ENCODE peak calls at places on chromosomes 12 and 14, in four cellular contexts. K is WTC11, W is HepG2, E is GM12878. N is an unnamed sample.

GRCh38 chr14:35533357-35534129 is 421 bp upstream of the INSM2 start:
- DNase-seq in K (peak), W (peak), E (no peak), N (peak)

GRCh38 chr12:46209165-46209564 is 59.7 kb downstream of the SLC38A1 start:
- DNase-seq in K (no peak), W (no peak), E (no peak), N (no peak)

GRCh38 chr14:55019968-55020554 is 6.8 kb downstream of the WDHD1 start:
- DNase-seq in K (no peak), W (no peak), E (no peak), N (no peak)

GRCh38 chr12:122471324-122472226 is 29.2 kb downstream of the ZCCHC8 start:
- DNase-seq in K (no peak), W (peak), E (no peak), N (peak)

GRCh38 chr14:54642950-54643695 is 76.2 kb downstream of the SAMD4A start:
- DNase-seq in K (no peak), W (peak), E (no peak), N (no peak)

GRCh38 chr12:85468356-85469157 is 188.5 kb downstream of the ALX1 start:
- DNase-seq in K (peak), W (peak), E (peak), N (peak)

GRCh38 chr14:100560471-100560870 is 26.7 kb downstream of the BEGAIN start:
- DNase-seq in K (no peak), W (no peak), E (no peak), N (no peak)

GRCh38 chr12:1540690-1541089 is 53.7 kb downstream of the FBXL14 start:
- DNase-seq in K (no peak), W (peak), E (no peak), N (no peak)

GRCh38 chr12:65821336-65821735 is 2.9 kb upstream of the HMGA2 start:
- DNase-seq in K (no peak), W (no peak), E (no peak), N (no peak)

GRCh38 chr12:12585115-12585862 is 22.6 kb upstream of the DUSP16 start:
- DNase-seq in K (no peak), W (peak), E (no peak), N (no peak)

GRCh38 chr12:64273527-64274403 is 51.7 kb upstream of the KICS2 start:
- DNase-seq in K (peak), W (peak), E (no peak), N (peak)

GRCh38 chr12:65100140-65100539 is 21.0 kb downstream of the WIF1 start:
- DNase-seq in K (no peak), W (peak), E (no peak), N (no peak)

GRCh38 chr14:100577986-100578431 is 9.2 kb downstream of the BEGAIN start:
- DNase-seq in K (peak), W (no peak), E (no peak), N (no peak)

GRCh38 chr14:57085801-57086200 is 182.9 kb downstream of the EXOC5 start:
- DNase-seq in K (no peak), W (no peak), E (no peak), N (no peak)

GRCh38 chr14:51554339-51554920 is 97.3 kb upstream of the FRMD6 start:
- DNase-seq in K (no peak), W (no peak), E (no peak), N (no peak)

GRCh38 chr14:24160850-24161804 is at the start of gene IRF9:
- DNase-seq in K (peak), W (peak), E (peak), N (peak)

GRCh38 chr12:1877169-1877878 is 41.1 kb downstream of the CACNA2D4 start:
- DNase-seq in K (no peak), W (peak), E (no peak), N (no peak)

GRCh38 chr12:39807043-39807442 is 187.4 kb upstream of the ABCD2 start:
- DNase-seq in K (peak), W (peak), E (no peak), N (peak)

GRCh38 chr14:104820669-104821228 is 19.8 kb downstream of the ZBTB42 start:
- DNase-seq in K (peak), W (peak), E (no peak), N (peak)

GRCh38 chr12:111171334-111171733 is 197.6 kb downstream of the PHETA1 start:
- DNase-seq in K (no peak), W (no peak), E (no peak), N (no peak)

GRCh38 chr14:68885226-68886108 is 92.6 kb upstream of the ZFP36L1 start:
- DNase-seq in K (no peak), W (no peak), E (no peak), N (no peak)

GRCh38 chr14:68886109-68886434 is 93.0 kb downstream of the ACTN1 start:
- DNase-seq in K (no peak), W (no peak), E (no peak), N (no peak)

GRCh38 chr14:68881396-68881795 is 88.5 kb upstream of the ZFP36L1 start:
- DNase-seq in K (no peak), W (no peak), E (no peak), N (no peak)

GRCh38 chr14:68882235-68882634 is 89.4 kb upstream of the ZFP36L1 start:
- DNase-seq in K (no peak), W (no peak), E (no peak), N (no peak)

GRCh38 chr14:68884031-68885030 is 91.5 kb upstream of the ZFP36L1 start:
- DNase-seq in K (no peak), W (peak), E (no peak), N (no peak)
- TF ChIP-seq TCF7 in K (no peak), W (no peak), E (no peak), N (no peak)

GRCh38 chr12:71846322-71846940 is 6.9 kb downstream of the TBC1D15 start:
- DNase-seq in K (no peak), W (peak), E (no peak), N (no peak)
- TF ChIP-seq TCF7 in K (no peak), W (no peak), E (no peak), N (no peak)

DNA sequence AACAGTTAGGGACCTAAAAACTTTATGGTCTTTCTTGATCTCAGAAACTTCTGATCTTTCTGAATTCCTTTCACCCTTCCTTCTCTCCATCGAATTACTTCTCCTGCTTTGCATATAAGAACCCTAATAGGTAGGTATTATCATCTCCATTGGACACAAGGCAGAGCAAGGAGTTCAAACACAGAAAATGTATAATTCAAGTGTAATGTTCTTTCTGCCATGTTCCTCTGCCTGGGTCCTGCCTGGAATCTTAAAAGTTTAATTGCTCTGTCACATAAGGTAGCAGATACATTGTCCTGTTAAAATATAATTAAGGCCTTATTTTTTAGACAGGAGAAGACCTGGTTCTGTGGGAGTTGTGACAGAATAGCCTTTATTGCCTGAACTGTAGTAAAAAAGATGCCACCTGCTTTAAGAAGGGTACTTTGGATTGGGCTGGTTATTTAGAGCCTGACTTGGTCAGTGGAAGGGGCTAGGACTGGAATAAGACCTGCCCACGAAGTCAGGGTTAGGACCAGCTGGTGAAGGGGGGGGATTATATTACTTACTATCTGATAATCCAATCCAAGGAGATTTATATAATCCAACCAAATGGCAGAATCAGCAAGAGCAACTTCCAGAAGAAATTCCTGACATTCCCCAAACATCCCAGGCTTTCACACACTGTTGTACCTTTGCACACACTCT is 10.4 kb downstream of the G2E3 start:
- DNase-seq in K (no peak), W (peak), E (no peak), N (no peak)
- TF ChIP-seq TCF7 in K (no peak), W (no peak), E (no peak), N (no peak)

GRCh38 chr14:53608369-53608768 is 348.3 kb downstream of the BMP4 start:
- DNase-seq in K (no peak), W (no peak), E (no peak), N (no peak)
- TF ChIP-seq TCF7 in K (no peak), W (no peak), E (no peak), N (no peak)

GRCh38 chr12:48794870-48795269 is 6.0 kb upstream of the ADCY6 start:
- DNase-seq in K (no peak), W (no peak), E (no peak), N (no peak)
- TF ChIP-seq TCF7 in K (no peak), W (no peak), E (no peak), N (no peak)

GRCh38 chr12:19273482-19274330 is 144.2 kb downstream of the PLEKHA5 start:
- DNase-seq in K (no peak), W (peak), E (no peak), N (no peak)
- TF ChIP-seq TCF7 in K (no peak), W (no peak), E (no peak), N (no peak)

N was measured in K562.